ENCODE peak calls at places on chromosomes 16 and 17, in six cellular contexts. Z is T-helper 2 cell; A is stimulated activated CD8-positive, alpha-beta memory T cell treated with anti-CD3 and anti-CD28 coated beads, Interleukin-2, amount 100 ng/mL, for 48 hours; K is G401; D is fibroblast of the aortic adventitia; M is effector CD8-positive, alpha-beta T cell. F is an unnamed sample.

GRCh38 chr17:82006468-82007227 is 16.0 kb downstream of the CENPX start:
- DNase-seq in Z (no peak), A (no peak), K (peak), D (peak), M (no peak), F (no peak)

GRCh38 chr16:86022381-86022960 is 123.5 kb downstream of the IRF8 start:
- DNase-seq in Z (no peak), A (no peak), K (no peak), D (no peak), M (no peak), F (no peak)

GRCh38 chr16:89144681-89145080 is 26.9 kb upstream of the CDH15 start:
- DNase-seq in Z (no peak), A (no peak), K (no peak), D (no peak), M (no peak), F (no peak)

GRCh38 chr16:69718365-69718764 is 8.0 kb downstream of the NQO1 start:
- DNase-seq in Z (no peak), A (no peak), K (no peak), D (no peak), M (no peak), F (no peak)

GRCh38 chr16:622920-623280 is 7.9 kb upstream of the WFIKKN1 start:
- DNase-seq in Z (no peak), A (no peak), K (no peak), D (no peak), M (no peak), F (no peak)

GRCh38 chr16:30948087-30948955 is 547 bp upstream of the ORAI3 start:
- DNase-seq in Z (no peak), A (no peak), K (peak), D (peak), M (no peak), F (no peak)

GRCh38 chr17:69997332-69997731 is 77.7 kb upstream of the KCNJ16 start:
- DNase-seq in Z (no peak), A (no peak), K (no peak), D (peak), M (no peak), F (no peak)

GRCh38 chr17:49548506-49549310 is 27.0 kb upstream of the NXPH3 start:
- DNase-seq in Z (no peak), A (no peak), K (peak), D (peak), M (no peak), F (no peak)

GRCh38 chr16:74751658-74752057 is 23.0 kb downstream of the FA2H start:
- DNase-seq in Z (no peak), A (no peak), K (no peak), D (no peak), M (no peak), F (no peak)

GRCh38 chr16:83908798-83909197 is 9.9 kb downstream of the MLYCD start:
- DNase-seq in Z (no peak), A (no peak), K (no peak), D (no peak), M (no peak), F (no peak)

F was measured in NK-92 treated with Interleukin-12 subunit alpha and Interleukin-12 subunit beta, amount 100 ng/mL, for 24 hours.